ENCODE peak calls at places on chromosomes 3 and 15, in seven cellular contexts. I is foreskin fibroblast; J is globus pallidus; F is MCF 10A; K is stimulated activated CD4-positive, alpha-beta T cell treated with anti-CD3 and anti-CD28 coated beads, Interleukin-2, amount 100 ng/mL, for 48 hours; M is PC-3; P is H1. D is an unnamed sample.

GRCh38 chr3:139559541-139559940 is 20.0 kb upstream of the RBP1 start:
- DNase-seq in I (no peak), J (no peak), F (peak), K (no peak), M (peak), P (no peak), D (peak)

GRCh38 chr3:12303532-12303931 is 14.7 kb downstream of the PPARG start:
- DNase-seq in I (peak), J (no peak), F (peak), K (no peak), M (peak), P (no peak), D (peak)

GRCh38 chr3:111069974-111070751 is 1.5 kb upstream of the NECTIN3 start:
- DNase-seq in I (peak), J (peak), F (no peak), K (no peak), M (no peak), P (no peak), D (no peak)

GRCh38 chr15:40960926-40961325 is 7.7 kb downstream of the CHAC1 start:
- DNase-seq in I (no peak), J (no peak), F (no peak), K (no peak), M (peak), P (no peak), D (no peak)

GRCh38 chr3:126155819-126156218 is 24.6 kb downstream of the ALDH1L1 start:
- DNase-seq in I (no peak), J (no peak), F (no peak), K (no peak), M (no peak), P (no peak), D (no peak)

GRCh38 chr15:78224024-78224413 is 10.3 kb downstream of the ACSBG1 start:
- DNase-seq in I (peak), J (no peak), F (no peak), K (no peak), M (no peak), P (no peak), D (no peak)

GRCh38 chr3:72818092-72818721 is 30.0 kb downstream of the SHQ1 start:
- DNase-seq in I (peak), J (peak), F (peak), K (no peak), M (peak), P (no peak), D (peak)

GRCh38 chr15:78162038-78162437 is 12.9 kb downstream of the IDH3A start:
- DNase-seq in I (no peak), J (peak), F (no peak), K (no peak), M (no peak), P (no peak), D (no peak)

GRCh38 chr3:45933586-45933985 is 9.7 kb upstream of the CXCR6 start:
- DNase-seq in I (no peak), J (no peak), F (no peak), K (no peak), M (no peak), P (no peak), D (no peak)

GRCh38 chr3:14962762-14963161 is 15.4 kb downstream of the NR2C2 start:
- DNase-seq in I (peak), J (no peak), F (no peak), K (no peak), M (peak), P (no peak), D (peak)

GRCh38 chr15:48560321-48561051 is 85.0 kb downstream of the FBN1 start:
- DNase-seq in I (no peak), J (no peak), F (no peak), K (no peak), M (no peak), P (no peak), D (no peak)

GRCh38 chr15:60172147-60172546 is 168.0 kb downstream of the FOXB1 start:
- DNase-seq in I (peak), J (no peak), F (no peak), K (no peak), M (no peak), P (no peak), D (peak)

GRCh38 chr15:92623435-92623834 is 32.1 kb downstream of the FAM174B start:
- DNase-seq in I (no peak), J (no peak), F (peak), K (no peak), M (no peak), P (no peak), D (peak)

GRCh38 chr3:150928234-150928633 is 23.0 kb upstream of the MINDY4B start:
- DNase-seq in I (no peak), J (no peak), F (no peak), K (no peak), M (no peak), P (no peak), D (no peak)

GRCh38 chr15:36860792-36861191 is 239.6 kb downstream of the MEIS2 start:
- DNase-seq in I (no peak), J (no peak), F (no peak), K (no peak), M (no peak), P (no peak), D (no peak)

GRCh38 chr3:32816439-32817194 is 1.2 kb upstream of the TRIM71 start:
- DNase-seq in I (peak), J (no peak), F (no peak), K (peak), M (no peak), P (peak), D (peak)

GRCh38 chr3:82474711-82475110 is 713.3 kb upstream of the GBE1 start:
- DNase-seq in I (peak), J (no peak), F (peak), K (no peak), M (peak), P (no peak), D (peak)

D was measured in mammary epithelial cell.